ENCODE peak calls at places on chromosomes 11 and 22, in seven cellular contexts. D is kidney, I is SK-MEL-5, T is heart right ventricle, M is MG63, U is stomach, F is NCI-H345. Q is an unnamed sample.

GRCh38 chr11:2304156-2305139 is 2.6 kb downstream of the TSPAN32 start:
- DNase-seq in U (peak; percentile 24), M (peak; percentile 65), I (no peak), D (peak; percentile 74), F (no peak), T (no peak), Q (no peak)

GRCh38 chr11:117315285-117316196 is 515 bp downstream of the BACE1 start:
- DNase-seq in F (no peak), T (no peak), M (peak; percentile 18), U (no peak), D (peak; percentile 73), I (no peak), Q (no peak)

GRCh38 chr11:61418136-61418535 is 11.6 kb downstream of the CPSF7 start:
- DNase-seq in I (no peak), D (no peak), F (no peak), T (no peak), M (no peak), U (no peak), Q (no peak)

GRCh38 chr11:12604557-12605105 is 69.6 kb upstream of the TEAD1 start:
- DNase-seq in T (no peak), D (no peak), I (no peak), M (no peak), U (no peak), F (no peak), Q (no peak)

GRCh38 chr22:39942433-39943213 is 17.6 kb upstream of the TMA7B start:
- DNase-seq in T (no peak), F (no peak), U (no peak), D (no peak), I (no peak), M (no peak), Q (no peak)

GRCh38 chr11:57622263-57622662 is 24.8 kb downstream of the SERPING1 start:
- DNase-seq in D (no peak), M (no peak), F (no peak), I (no peak), T (no peak), U (no peak), Q (no peak)

GRCh38 chr22:38233427-38233826 is 31.6 kb downstream of the MAFF start:
- DNase-seq in U (no peak), I (no peak), T (no peak), D (no peak), F (no peak), M (peak; percentile 62), Q (no peak)

GRCh38 chr22:26314656-26315055 is 114.4 kb upstream of the ASPHD2 start:
- DNase-seq in U (no peak), M (no peak), I (no peak), T (no peak), D (no peak), F (no peak), Q (no peak)

GRCh38 chr11:7485136-7485853 is at the start of gene OLFML1:
- DNase-seq in D (no peak), F (no peak), M (no peak), U (no peak), T (peak; percentile 22), I (no peak), Q (peak; percentile 29)

GRCh38 chr11:14323118-14323676 is 35.8 kb downstream of the RRAS2 start:
- DNase-seq in T (no peak), I (no peak), F (no peak), M (no peak), D (no peak), U (no peak), Q (no peak)

GRCh38 chr22:42697542-42698013 is 23.1 kb downstream of the A4GALT start:
- DNase-seq in D (peak; percentile 93), I (no peak), T (peak; percentile 88), F (no peak), U (peak; percentile 66), M (peak; percentile 96), Q (peak; percentile 90)

GRCh38 chr11:61693897-61694840 is 14.0 kb downstream of the DAGLA start:
- DNase-seq in D (peak; percentile 82), F (peak; percentile 92), U (no peak), T (no peak), I (no peak), M (peak; percentile 38), Q (no peak)

GRCh38 chr11:18705651-18706281 is 7.2 kb downstream of the TMEM86A start:
- DNase-seq in I (no peak), U (peak; percentile 35), M (no peak), D (peak; percentile 86), F (peak; percentile 40), T (peak; percentile 42), Q (peak; percentile 58)

GRCh38 chr22:23411739-23412138 is 168.4 kb downstream of the IGLL1 start:
- DNase-seq in U (no peak), I (no peak), D (no peak), T (no peak), M (no peak), F (no peak), Q (no peak)

GRCh38 chr11:117095301-117096139 is 2.7 kb downstream of the SIK3 start:
- DNase-seq in T (no peak), U (no peak), D (no peak), M (no peak), I (no peak), F (no peak), Q (no peak)

GRCh38 chr11:826836-827145 is 928 bp upstream of the CRACR2B start:
- DNase-seq in U (no peak), T (no peak), I (no peak), F (no peak), M (no peak), D (no peak), Q (no peak)

GRCh38 chr11:33978376-33978775 is 73.2 kb upstream of the CAPRIN1 start:
- DNase-seq in T (no peak), M (no peak), U (no peak), F (no peak), D (no peak), I (no peak), Q (no peak)

GRCh38 chr22:18954333-18954732 is 18.2 kb upstream of the PRODH start:
- DNase-seq in M (peak; percentile 48), D (peak; percentile 90), I (peak; percentile 64), F (peak; percentile 32), U (peak; percentile 75), T (peak; percentile 66), Q (peak; percentile 64)

GRCh38 chr11:16280256-16280682 is 76.1 kb downstream of the SOX6 start:
- DNase-seq in U (peak; percentile 56), I (no peak), D (no peak), T (peak; percentile 28), M (peak; percentile 64), F (peak; percentile 81), Q (no peak)

GRCh38 chr11:123493393-123494063 is 63.5 kb downstream of the GRAMD1B start:
- DNase-seq in U (no peak), F (peak; percentile 31), T (no peak), D (no peak), I (no peak), M (no peak), Q (no peak)

GRCh38 chr11:64094463-64095223 is 58.9 kb downstream of the FLRT1 start:
- DNase-seq in T (no peak), D (no peak), M (peak; percentile 97), I (peak; percentile 55), F (no peak), U (no peak), Q (no peak)

GRCh38 chr11:17606206-17607082 is 59.4 kb downstream of the OTOG start:
- DNase-seq in U (no peak), D (no peak), I (no peak), F (no peak), M (no peak), T (no peak), Q (no peak)

GRCh38 chr11:129639300-129639699 is 176.3 kb upstream of the TMEM45B start:
- DNase-seq in U (no peak), I (peak; percentile 33), T (no peak), D (no peak), M (peak; percentile 88), F (no peak), Q (no peak)

GRCh38 chr22:49962012-49962750 is 1.6 kb downstream of the PIM3 start:
- DNase-seq in F (peak; percentile 85), D (peak; percentile 96), U (peak; percentile 88), I (peak; percentile 87), T (peak; percentile 90), M (peak; percentile 86), Q (peak; percentile 90)

GRCh38 chr11:57778318-57779037 is 16.9 kb downstream of the CTNND1 start:
- DNase-seq in M (peak; percentile 96), T (peak; percentile 88), D (peak; percentile 97), I (peak; percentile 99), F (peak; percentile 50), U (peak; percentile 95), Q (peak; percentile 94)

GRCh38 chr22:50311606-50312351 is 4.3 kb upstream of the PLXNB2 start:
- DNase-seq in F (no peak), U (no peak), I (no peak), D (peak; percentile 76), M (no peak), T (no peak), Q (no peak)

GRCh38 chr11:32366671-32367070 is 68.7 kb downstream of the WT1 start:
- DNase-seq in D (no peak), T (no peak), F (no peak), I (no peak), U (no peak), M (no peak), Q (no peak)

GRCh38 chr11:132962026-132962425 is 570.3 kb downstream of the OPCML start:
- DNase-seq in I (no peak), U (no peak), D (no peak), F (no peak), M (peak; percentile 63), T (no peak), Q (no peak)